ENCODE peak calls at places on chromosome 17, in four cellular contexts. X is IMR-90, U is tibial nerve, L is A549. A is an unnamed sample.

GRCh38 chr17:10071141-10071540 is 127.3 kb downstream of the GAS7 start:
- DNase-seq in X (no peak), U (no peak), L (no peak), A (peak)

GRCh38 chr17:39872700-39873099 is 4.7 kb downstream of the ZPBP2 start:
- DNase-seq in L (no peak), X (peak), U (no peak), A (no peak)

GRCh38 chr17:50161023-50161910 is 4.5 kb upstream of the SGCA start:
- DNase-seq in L (peak), X (peak), U (peak), A (peak)

GRCh38 chr17:50097455-50097854 is 2.3 kb downstream of the PDK2 start:
- DNase-seq in U (no peak), L (no peak), X (no peak), A (no peak)

GRCh38 chr17:45729284-45729907 is 54.7 kb upstream of the CRHR1 start:
- DNase-seq in X (no peak), U (no peak), L (no peak), A (no peak)

GRCh38 chr17:75763269-75763607 is 1.8 kb downstream of the GALK1 start:
- DNase-seq in U (no peak), X (no peak), L (no peak), A (peak)

GRCh38 chr17:27755706-27756466 is 44.4 kb downstream of the NOS2 start:
- DNase-seq in L (no peak), X (no peak), U (no peak), A (no peak)

GRCh38 chr17:40372031-40372430 is 7.5 kb upstream of the GJD3 start:
- DNase-seq in X (no peak), L (no peak), U (no peak), A (no peak)

GRCh38 chr17:29195465-29196081 is 15.4 kb upstream of the MYO18A start:
- DNase-seq in L (no peak), U (no peak), X (no peak), A (no peak)

GRCh38 chr17:36850794-36851193 is 86.5 kb upstream of the LHX1 start:
- DNase-seq in L (peak), U (no peak), X (peak), A (no peak)

GRCh38 chr17:63435681-63436522 is 10.2 kb downstream of the CYB561 start:
- DNase-seq in L (peak), U (no peak), X (no peak), A (no peak)

GRCh38 chr17:78844301-78845005 is 3.8 kb upstream of the USP36 start:
- DNase-seq in U (no peak), X (peak), L (no peak), A (no peak)

GRCh38 chr17:66468241-66469087 is 166.1 kb downstream of the PRKCA start:
- DNase-seq in L (no peak), X (peak), U (no peak), A (no peak)

GRCh38 chr17:41917957-41918391 is 777 bp downstream of the ACLY start:
- DNase-seq in U (peak), L (no peak), X (peak), A (peak)

GRCh38 chr17:10149573-10150399 is 48.6 kb downstream of the GAS7 start:
- DNase-seq in U (peak), L (no peak), X (peak), A (no peak)

GRCh38 chr17:82198092-82198491 is 14.6 kb downstream of the CCDC57 start:
- DNase-seq in X (no peak), U (no peak), L (no peak), A (no peak)

GRCh38 chr17:4949321-4950074 is 1.2 kb upstream of the PFN1 start:
- DNase-seq in U (no peak), L (peak), X (peak), A (peak)

GRCh38 chr17:34721326-34721725 is 141.9 kb downstream of the TMEM132E start:
- DNase-seq in U (no peak), X (no peak), L (no peak), A (no peak)

GRCh38 chr17:77257596-77258458 is 117.1 kb downstream of the SEC14L1 start:
- DNase-seq in X (no peak), U (no peak), L (no peak), A (no peak)

GRCh38 chr17:2053380-2054261 is 1.3 kb upstream of the HIC1 start:
- DNase-seq in X (peak), U (peak), L (peak), A (peak)

GRCh38 chr17:3963214-3964201 is 729 bp downstream of the ATP2A3 start:
- DNase-seq in X (no peak), L (no peak), U (no peak), A (no peak)

GRCh38 chr17:39261286-39261685 is 35.5 kb upstream of the STAC2 start:
- DNase-seq in L (no peak), U (no peak), X (no peak), A (no peak)

GRCh38 chr17:83193336-83194188 is 114.2 kb downstream of the METRNL start:
- DNase-seq in X (no peak), U (peak), L (no peak), A (peak)

GRCh38 chr17:4448197-4448980 is 14.6 kb downstream of the SPNS3 start:
- DNase-seq in X (no peak), L (no peak), U (no peak), A (no peak)

GRCh38 chr17:15510361-15510760 is 42.9 kb upstream of the CDRT4 start:
- DNase-seq in X (peak), L (no peak), U (no peak), A (no peak)

GRCh38 chr17:33435716-33436301 is 142.7 kb upstream of the ASIC2 start:
- DNase-seq in U (no peak), X (no peak), L (no peak), A (no peak)

GRCh38 chr17:63494300-63494928 is 17.6 kb downstream of the ACE start:
- DNase-seq in X (peak), L (no peak), U (no peak), A (no peak)

GRCh38 chr17:79949646-79950292 is 85.9 kb downstream of the TBC1D16 start:
- DNase-seq in L (no peak), U (no peak), X (no peak), A (peak)

GRCh38 chr17:83131268-83132011 is 52.0 kb downstream of the METRNL start:
- DNase-seq in U (no peak), X (no peak), L (no peak), A (no peak)

GRCh38 chr17:48723555-48724239 is 712 bp downstream of the PRAC2 start:
- DNase-seq in L (no peak), U (no peak), X (no peak), A (peak)

DNA sequence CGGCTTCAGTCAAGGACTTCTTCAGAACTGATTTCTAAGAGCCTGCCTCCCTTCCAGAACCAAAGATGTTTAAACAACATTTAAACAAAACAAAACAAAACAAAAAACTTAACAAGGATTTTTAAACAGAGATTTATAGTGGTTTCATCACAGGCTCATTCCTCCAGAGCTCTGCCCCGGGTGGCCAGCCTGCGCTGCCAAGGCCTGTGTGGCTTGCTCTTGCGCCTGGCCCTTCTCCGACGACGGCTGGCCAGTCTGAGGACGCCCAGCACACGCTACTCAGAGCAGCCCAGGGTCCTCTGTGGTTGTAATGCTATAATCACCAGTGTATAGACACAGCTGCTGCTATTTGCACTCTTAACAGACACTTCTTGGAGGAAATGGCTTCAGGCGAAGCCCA is 307.2 kb upstream of the MYOCD start:
- DNase-seq in X (peak), U (no peak), L (no peak), A (peak)
- TF ChIP-seq POLR2A in X (no peak), U (no peak), L (no peak), A (no peak)

DNA sequence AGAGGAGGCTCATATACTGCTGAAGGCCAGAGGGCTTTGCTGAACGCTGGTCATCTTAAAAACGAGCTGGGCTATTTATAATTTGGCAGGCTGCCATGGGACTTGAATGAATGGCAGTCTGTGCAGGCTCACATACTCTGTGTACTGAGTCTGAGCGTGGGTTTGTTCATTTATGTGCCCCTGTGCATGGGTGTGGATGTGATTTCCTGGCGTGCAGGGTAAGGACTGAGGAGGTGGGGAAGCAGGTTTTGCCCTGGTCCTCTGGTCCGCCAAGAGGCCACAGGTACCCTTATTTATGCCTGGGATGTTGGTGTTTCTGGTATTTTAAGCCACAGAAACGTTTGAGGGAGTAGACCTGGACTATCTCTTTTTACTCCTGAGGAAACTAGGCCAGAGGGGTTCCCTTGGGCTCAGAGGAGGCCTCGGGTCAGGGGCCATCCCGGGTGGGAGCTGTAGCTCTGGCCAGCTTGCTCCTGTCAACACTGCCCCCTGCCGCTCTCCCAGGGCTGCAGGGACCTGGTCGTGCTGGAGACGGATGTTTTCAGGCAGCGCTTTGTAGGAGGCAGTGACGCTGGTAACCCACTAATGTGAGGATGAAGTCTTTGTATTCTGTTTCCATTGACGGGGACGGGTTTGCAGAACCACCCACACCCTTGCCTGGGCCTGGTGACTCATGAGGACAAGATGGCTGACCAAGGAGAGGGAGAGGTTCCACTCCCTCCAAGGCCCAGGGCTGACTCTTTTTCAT is 184.4 kb downstream of the MSI2 start:
- DNase-seq in X (peak), U (peak), L (peak), A (peak)
- TF ChIP-seq CTCF in X (peak), U (peak), L (peak), A (no peak)

GRCh38 chr17:44123356-44124117 is at the start of gene HDAC5:
- DNase-seq in X (peak), L (peak), U (peak), A (peak)
- TF ChIP-seq POLR2A in X (peak), L (peak), U (peak), A (no peak)

DNA sequence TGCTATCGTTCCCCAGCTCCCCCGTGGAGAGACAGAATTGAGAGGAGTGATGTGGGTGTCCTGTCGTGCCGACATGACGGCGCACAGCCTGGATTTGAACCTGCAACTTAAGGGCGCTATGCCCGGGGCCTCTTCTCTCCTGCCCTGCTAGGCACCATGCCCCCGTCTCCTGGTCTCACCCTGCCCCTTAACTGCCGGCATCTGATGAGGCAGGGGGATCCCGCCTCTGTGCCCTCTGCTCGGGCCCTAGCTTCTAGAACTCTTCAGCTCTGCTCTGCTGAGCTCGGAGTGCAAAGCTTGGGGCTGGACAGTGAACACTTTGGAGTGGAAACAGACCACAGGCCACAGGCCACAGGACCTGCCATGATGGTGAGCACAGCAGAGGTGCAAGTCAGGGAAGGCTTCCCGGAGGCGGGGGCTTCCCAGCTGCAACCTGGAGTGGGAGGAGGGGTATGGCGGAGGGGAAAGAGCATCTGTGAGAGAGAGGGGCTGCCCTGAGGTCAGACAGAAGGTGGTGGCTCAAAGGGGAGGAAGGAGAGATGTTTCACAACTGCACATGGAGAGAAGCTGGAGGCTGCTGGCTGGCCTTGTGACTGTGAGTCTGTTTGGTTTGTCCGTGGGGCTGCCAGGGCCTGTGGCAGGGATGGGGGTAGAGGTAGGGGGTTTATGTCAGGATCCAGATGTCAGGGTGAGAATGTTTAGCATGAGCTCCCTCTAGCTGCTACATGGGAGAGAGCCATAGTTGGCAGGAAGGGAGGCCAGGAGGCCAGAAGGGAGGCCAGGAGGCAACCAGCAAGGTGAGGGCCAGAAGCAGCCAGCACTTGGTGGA is 107.8 kb downstream of the CRLF3 start:
- DNase-seq in L (no peak), X (peak), U (no peak), A (peak)
- TF ChIP-seq CTCF in L (peak), X (peak), U (no peak), A (no peak)

DNA sequence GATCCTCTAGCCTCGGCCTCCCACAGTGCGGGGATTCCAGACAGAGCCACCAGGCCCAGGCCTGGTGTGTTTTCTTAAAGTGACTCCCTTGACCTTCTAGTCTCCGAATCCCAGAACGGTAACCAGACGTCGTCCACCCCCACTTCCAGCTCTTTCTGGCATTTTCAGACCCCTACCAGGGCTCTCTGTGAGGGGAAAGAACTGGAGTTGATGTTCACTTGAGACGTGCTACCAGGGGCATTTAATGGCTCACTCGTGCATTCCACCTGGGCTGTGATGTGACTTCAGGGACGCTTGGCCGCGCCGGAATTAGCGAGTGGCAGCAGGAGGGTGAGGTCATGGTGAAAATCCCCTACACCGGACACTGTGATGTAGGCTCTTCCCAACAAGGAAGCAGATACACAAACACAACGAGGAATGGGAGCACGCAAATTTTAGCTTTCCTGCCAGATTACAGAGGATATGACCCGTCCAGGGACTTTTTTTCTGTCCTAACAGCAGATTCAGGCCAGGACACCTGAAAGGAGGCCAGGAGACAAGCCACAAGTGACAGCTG is 1.1 kb upstream of the GNA13 start:
- DNase-seq in L (no peak), X (no peak), U (peak), A (peak)
- TF ChIP-seq POLR2A in L (no peak), X (no peak), U (no peak), A (no peak)

GRCh38 chr17:47621293-47622178 is 28.2 kb upstream of the KPNB1 start:
- DNase-seq in U (no peak), L (peak), X (peak), A (peak)
- TF ChIP-seq CTCF in U (no peak), L (peak), X (no peak), A (no peak)

A was measured in sigmoid colon.